ENCODE peak calls at places on chromosome 12, in seven cellular contexts. G is Panc1, M is SK-N-SH, O is HCT116, N is GM12878, V is K562, P is HepG2. W is an unnamed sample.

GRCh38 chr12:91951571-91951970 is 194.1 kb downstream of the BTG1 start:
- DNase-seq in G (no peak), M (no peak), O (no peak), N (no peak), V (no peak), P (no peak), W (no peak)

GRCh38 chr12:39033789-39034188 is 128.4 kb upstream of the CPNE8 start:
- DNase-seq in G (no peak), M (no peak), O (no peak), N (no peak), V (no peak), P (no peak), W (no peak)

GRCh38 chr12:115354007-115354452 is 670.1 kb upstream of the TBX3 start:
- DNase-seq in G (no peak), M (no peak), O (peak; percentile 36), N (no peak), V (peak; percentile 13), P (peak; percentile 18), W (no peak)

GRCh38 chr12:132833341-132833740 is 4.7 kb upstream of the GOLGA3 start:
- DNase-seq in G (no peak), M (no peak), O (no peak), N (no peak), V (no peak), P (no peak), W (no peak)

GRCh38 chr12:109139791-109140190 is 23.4 kb downstream of the ACACB start:
- DNase-seq in G (no peak), M (no peak), O (no peak), N (no peak), V (no peak), P (no peak), W (no peak)

GRCh38 chr12:48814313-48815280 is 3.7 kb upstream of the CACNB3 start:
- DNase-seq in G (no peak), M (peak; percentile 96), O (peak; percentile 39), N (peak; percentile 31), V (peak; percentile 90), P (peak; percentile 42), W (no peak)

GRCh38 chr12:57940052-57940914 is 1.1 kb upstream of the ATP23 start:
- DNase-seq in G (no peak), M (no peak), O (no peak), N (no peak), V (peak; percentile 48), P (no peak), W (no peak)

GRCh38 chr12:76680940-76681339 is 83.0 kb upstream of the ZDHHC17 start:
- DNase-seq in G (no peak), M (no peak), O (no peak), N (no peak), V (no peak), P (no peak), W (no peak)

GRCh38 chr12:68910128-68910527 is 22.8 kb downstream of the CPM start:
- DNase-seq in G (no peak), M (no peak), O (no peak), N (no peak), V (no peak), P (no peak), W (no peak)

GRCh38 chr12:42446761-42447160 is 120.8 kb downstream of the PPHLN1 start:
- DNase-seq in G (no peak), M (no peak), O (no peak), N (no peak), V (no peak), P (no peak), W (peak; percentile 33)

GRCh38 chr12:50174971-50175715 is 8.0 kb upstream of the CERS5 start:
- DNase-seq in G (peak; percentile 53), M (peak; percentile 64), O (peak; percentile 58), N (no peak), V (peak; percentile 82), P (peak; percentile 62), W (no peak)

GRCh38 chr12:109760031-109760929 is 46.7 kb downstream of the FAM222A start:
- DNase-seq in G (no peak), M (peak; percentile 22), O (no peak), N (no peak), V (no peak), P (peak; percentile 65), W (no peak)

GRCh38 chr12:121001060-121001459 is 15.2 kb downstream of the C12orf43 start:
- DNase-seq in G (no peak), M (no peak), O (no peak), N (no peak), V (no peak), P (no peak), W (no peak)

DNA sequence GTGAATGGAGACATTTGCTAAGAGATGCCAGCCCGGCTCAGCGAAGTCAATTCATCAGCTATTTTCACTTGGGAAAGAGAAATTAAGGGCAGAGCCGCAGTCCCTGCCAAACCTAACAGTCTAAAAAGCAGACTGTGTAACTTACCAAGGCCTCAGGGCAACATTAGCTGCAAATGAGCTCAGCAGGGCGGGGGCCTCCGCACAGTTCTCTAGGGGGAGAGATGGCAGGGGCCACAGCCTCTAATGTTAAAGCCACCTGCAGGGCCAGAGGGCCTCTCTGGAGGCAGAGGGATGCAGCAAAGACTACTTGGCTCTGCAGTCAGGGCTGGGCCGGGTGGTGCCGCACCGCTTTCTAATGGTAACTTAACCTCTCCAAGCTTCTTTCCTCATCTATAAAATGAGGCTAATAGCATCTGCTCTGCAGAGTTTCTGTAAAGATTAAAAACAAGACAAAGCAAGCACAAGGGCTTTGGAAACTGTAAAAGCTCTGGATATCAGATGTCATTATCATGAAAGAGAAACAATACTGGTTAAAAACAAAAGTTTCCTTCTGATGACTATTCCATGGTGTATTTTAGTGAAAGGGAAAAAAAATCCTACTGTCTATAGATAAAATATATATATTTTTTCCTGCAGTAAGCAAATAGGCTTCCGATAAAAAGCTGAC is 13.4 kb upstream of the GPRC5A start:
- DNase-seq in G (no peak), M (peak; percentile 61), O (no peak), N (no peak), V (no peak), P (no peak), W (no peak)
- TF ChIP-seq SIN3A in G (no peak), M (no peak), O (no peak), N (no peak), V (no peak), P (no peak), W (no peak)

GRCh38 chr12:24599737-24600136 is 349.2 kb downstream of the BCAT1 start:
- DNase-seq in G (no peak), M (no peak), O (no peak), N (no peak), V (no peak), P (no peak), W (no peak)
- TF ChIP-seq SIN3A in G (no peak), M (no peak), O (no peak), N (no peak), V (no peak), P (no peak), W (no peak)

DNA sequence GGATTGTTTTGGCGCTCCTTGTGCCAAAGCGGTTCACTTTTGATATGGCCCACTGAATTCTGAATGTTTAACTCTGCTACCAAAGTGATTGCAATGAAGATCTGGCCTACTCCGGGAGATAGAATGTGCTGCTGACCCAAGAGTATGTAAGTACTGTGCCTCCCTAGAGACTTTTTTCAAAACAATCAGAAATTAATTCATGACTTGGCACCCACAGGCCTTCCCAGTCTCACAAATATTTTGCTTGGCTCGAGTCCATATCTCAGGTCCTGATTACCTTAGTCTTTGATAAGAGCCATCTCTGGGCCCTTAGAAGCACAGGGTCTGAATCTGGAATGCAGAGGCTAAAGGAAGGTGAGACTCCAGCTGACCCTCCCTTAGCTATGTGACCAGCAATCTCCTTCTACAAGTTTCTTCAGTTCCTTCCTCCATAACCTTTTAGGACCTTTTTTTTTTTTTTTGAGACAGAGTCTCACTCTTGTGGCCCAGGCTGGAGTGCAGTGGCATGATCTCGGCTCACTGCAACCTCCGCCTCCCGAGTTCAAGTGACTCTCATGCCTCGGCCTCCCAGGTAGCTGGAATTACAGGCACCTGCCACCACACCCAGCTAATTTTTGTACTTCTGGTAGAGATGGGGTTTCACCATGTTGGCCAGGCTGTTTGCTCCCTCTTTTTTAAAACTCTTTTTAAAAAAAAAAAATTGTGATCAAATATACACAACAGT is 49.5 kb upstream of the METAP2 start:
- DNase-seq in G (no peak), M (no peak), O (peak; percentile 16), N (no peak), V (no peak), P (no peak), W (no peak)
- TF ChIP-seq SIN3A in G (no peak), M (no peak), O (no peak), N (no peak), V (no peak), P (no peak), W (no peak)

GRCh38 chr12:31682136-31682962 is 22.9 kb downstream of the ETFBKMT start:
- DNase-seq in G (peak; percentile 83), M (peak; percentile 56), O (peak; percentile 85), N (peak; percentile 95), V (peak; percentile 92), P (peak; percentile 81), W (peak; percentile 69)
- TF ChIP-seq SIN3A in G (no peak), M (no peak), O (no peak), N (no peak), V (no peak), P (no peak), W (peak; percentile 84)

DNA sequence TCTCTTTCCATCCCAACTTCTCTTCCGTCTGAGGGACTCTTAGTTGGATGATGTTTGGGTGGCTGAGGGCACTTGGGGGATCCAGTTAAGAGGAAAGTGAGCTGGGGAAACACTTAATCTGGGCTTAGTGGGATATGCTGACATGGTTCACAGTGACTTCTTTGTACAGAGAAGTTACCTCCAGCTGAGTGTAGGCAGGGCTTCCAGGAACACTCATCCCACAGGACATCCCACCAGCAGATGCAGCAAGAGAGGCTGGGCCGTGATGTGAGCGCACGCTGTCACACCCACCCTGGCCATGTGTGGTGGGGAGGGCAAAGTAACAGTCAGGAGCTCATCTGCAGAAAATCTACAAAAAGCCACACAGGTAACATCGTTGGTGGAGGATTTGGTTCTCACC is 832 bp upstream of the CACNA2D4 start:
- DNase-seq in G (no peak), M (peak; percentile 9), O (no peak), N (no peak), V (no peak), P (no peak), W (no peak)
- TF ChIP-seq SIN3A in G (no peak), M (no peak), O (no peak), N (no peak), V (no peak), P (no peak), W (no peak)

W was measured in H1.